ENCODE peak calls at places on chromosomes 12 and 14, in six cellular contexts. I, F, A, E, T and X are unnamed samples.

GRCh38 chr14:70188608-70189540 is at the start of gene SLC8A3:
- DNase-seq in I (peak), F (peak), A (peak), E (peak), T (peak), X (no peak)

GRCh38 chr14:96100171-96101064 is 61.3 kb downstream of the C14orf132 start:
- DNase-seq in I (peak), F (peak), A (peak), E (peak), T (peak), X (no peak)

GRCh38 chr12:11040162-11040561 is 9.0 kb upstream of the TAS2R31 start:
- DNase-seq in I (no peak), F (peak), A (peak), E (no peak), T (no peak), X (no peak)

GRCh38 chr14:90567991-90568390 is 171.2 kb downstream of the CALM1 start:
- DNase-seq in I (no peak), F (no peak), A (no peak), E (no peak), T (no peak), X (no peak)

GRCh38 chr12:49942921-49943662 is 7.4 kb upstream of the AQP2 start:
- DNase-seq in I (no peak), F (no peak), A (no peak), E (no peak), T (no peak), X (no peak)

GRCh38 chr12:15979096-15980091 is 68.3 kb downstream of the DERA start:
- DNase-seq in I (no peak), F (peak), A (peak), E (no peak), T (no peak), X (peak)

GRCh38 chr12:31386364-31386777 is 60.4 kb upstream of the SINHCAF start:
- DNase-seq in I (no peak), F (no peak), A (no peak), E (no peak), T (no peak), X (no peak)

GRCh38 chr14:53715390-53715730 is 241.3 kb downstream of the BMP4 start:
- DNase-seq in I (no peak), F (peak), A (peak), E (no peak), T (no peak), X (peak)

GRCh38 chr14:64724578-64724930 is 20.3 kb downstream of the PLEKHG3 start:
- DNase-seq in I (no peak), F (no peak), A (no peak), E (no peak), T (no peak), X (no peak)